ENCODE peak calls at places on chromosomes 12 and 14, in ten cellular contexts. O is EH; S is esophagus squamous epithelium; V is pancreas; D is amniotic stem cell; B is myocyte; T is HT-29; R is stimulated activated CD4-positive, alpha-beta T cell treated with anti-CD3 and anti-CD28 coated beads, Interleukin-2, amount 100 ng/mL, for 48 hours; P is ACHN; Y is Caco-2. Q is an unnamed sample.

GRCh38 chr12:94525951-94526350 is 66.3 kb upstream of the CEP83 start:
- DNase-seq in O (no peak), S (no peak), V (no peak), D (no peak), B (no peak), T (no peak), R (no peak), P (no peak), Y (no peak), Q (no peak)

GRCh38 chr12:46219892-46220655 is 48.8 kb downstream of the SLC38A1 start:
- DNase-seq in O (peak), S (no peak), V (no peak), D (peak), B (peak), T (peak), R (peak), P (peak), Y (no peak), Q (peak)

GRCh38 chr12:82862876-82863649 is 176.4 kb downstream of the TMTC2 start:
- DNase-seq in O (no peak), S (no peak), V (no peak), D (no peak), B (no peak), T (peak), R (no peak), P (no peak), Y (no peak), Q (no peak)

GRCh38 chr12:45598761-45599160 is 130.7 kb upstream of the ARID2 start:
- DNase-seq in O (peak), S (no peak), V (no peak), D (no peak), B (peak), T (no peak), R (no peak), P (no peak), Y (no peak), Q (no peak)

GRCh38 chr12:52522346-52523011 is 2.3 kb upstream of the KRT5 start:
- DNase-seq in O (peak), S (no peak), V (peak), D (no peak), B (peak), T (peak), R (no peak), P (no peak), Y (no peak), Q (no peak)

GRCh38 chr14:70771781-70772212 is 37.5 kb downstream of the MAP3K9 start:
- DNase-seq in O (no peak), S (no peak), V (no peak), D (no peak), B (no peak), T (no peak), R (no peak), P (peak), Y (no peak), Q (no peak)

GRCh38 chr14:23361763-23362162 is 3.2 kb downstream of the EFS start:
- DNase-seq in O (no peak), S (no peak), V (no peak), D (no peak), B (no peak), T (no peak), R (no peak), P (no peak), Y (no peak), Q (no peak)

GRCh38 chr14:49972840-49973239 is 80.0 kb downstream of the ARF6 start:
- DNase-seq in O (peak), S (no peak), V (no peak), D (peak), B (peak), T (peak), R (no peak), P (peak), Y (peak), Q (peak)

GRCh38 chr12:121871501-121871900 is 12.8 kb upstream of the HPD start:
- DNase-seq in O (no peak), S (no peak), V (no peak), D (no peak), B (no peak), T (no peak), R (no peak), P (no peak), Y (no peak), Q (no peak)

GRCh38 chr12:66387067-66387466 is 84.8 kb downstream of the HELB start:
- DNase-seq in O (peak), S (no peak), V (no peak), D (no peak), B (no peak), T (no peak), R (no peak), P (no peak), Y (no peak), Q (no peak)

GRCh38 chr12:57936513-57936883 is 4.9 kb upstream of the ATP23 start:
- DNase-seq in O (no peak), S (no peak), V (no peak), D (no peak), B (no peak), T (no peak), R (no peak), P (no peak), Y (no peak), Q (no peak)

GRCh38 chr12:19574606-19575005 is 135.3 kb downstream of the AEBP2 start:
- DNase-seq in O (peak), S (no peak), V (no peak), D (no peak), B (no peak), T (peak), R (no peak), P (no peak), Y (no peak), Q (no peak)

GRCh38 chr12:131799828-131800593 is 28.2 kb upstream of the MMP17 start:
- DNase-seq in O (no peak), S (no peak), V (no peak), D (no peak), B (no peak), T (no peak), R (no peak), P (no peak), Y (no peak), Q (no peak)

GRCh38 chr14:30283822-30284446 is 275.0 kb upstream of the G2E3 start:
- DNase-seq in O (peak), S (no peak), V (no peak), D (no peak), B (peak), T (peak), R (peak), P (peak), Y (peak), Q (no peak)

GRCh38 chr12:92128612-92129011 is 17.0 kb downstream of the BTG1 start:
- DNase-seq in O (no peak), S (no peak), V (no peak), D (no peak), B (no peak), T (no peak), R (no peak), P (no peak), Y (no peak), Q (no peak)

GRCh38 chr12:91357381-91357780 is 174.8 kb upstream of the DCN start:
- DNase-seq in O (no peak), S (no peak), V (no peak), D (no peak), B (no peak), T (peak), R (no peak), P (no peak), Y (peak), Q (no peak)

GRCh38 chr14:26841920-26842741 is 244.3 kb upstream of the NOVA1 start:
- DNase-seq in O (no peak), S (no peak), V (no peak), D (peak), B (peak), T (peak), R (no peak), P (peak), Y (peak), Q (no peak)

GRCh38 chr14:105169776-105170655 is 1.4 kb upstream of the JAG2 start:
- DNase-seq in O (no peak), S (no peak), V (no peak), D (no peak), B (no peak), T (no peak), R (no peak), P (no peak), Y (peak), Q (no peak)

GRCh38 chr14:31895206-31895605 is 181.9 kb upstream of the ARHGAP5 start:
- DNase-seq in O (peak), S (no peak), V (no peak), D (peak), B (no peak), T (no peak), R (no peak), P (no peak), Y (no peak), Q (no peak)

GRCh38 chr14:82854131-82854530 is 1320.5 kb upstream of the SEL1L start:
- DNase-seq in O (no peak), S (no peak), V (no peak), D (no peak), B (no peak), T (no peak), R (no peak), P (no peak), Y (no peak), Q (no peak)

GRCh38 chr14:74934476-74935339 is 11.6 kb upstream of the RPS6KL1 start:
- DNase-seq in O (no peak), S (no peak), V (peak), D (no peak), B (peak), T (no peak), R (no peak), P (no peak), Y (no peak), Q (no peak)

GRCh38 chr12:11581179-11581755 is 68.2 kb upstream of the ETV6 start:
- DNase-seq in O (peak), S (no peak), V (no peak), D (peak), B (peak), T (peak), R (peak), P (peak), Y (peak), Q (peak)

GRCh38 chr14:49424436-49425331 is 161.5 kb downstream of the RPS29 start:
- DNase-seq in O (no peak), S (no peak), V (no peak), D (no peak), B (no peak), T (no peak), R (no peak), P (no peak), Y (no peak), Q (no peak)

GRCh38 chr14:101962503-101962874 is 1.9 kb upstream of the DYNC1H1 start:
- DNase-seq in O (peak), S (no peak), V (peak), D (peak), B (peak), T (peak), R (no peak), P (peak), Y (no peak), Q (no peak)

GRCh38 chr12:56079729-56080555 is at the start of gene ERBB3:
- DNase-seq in O (peak), S (no peak), V (peak), D (peak), B (peak), T (peak), R (peak), P (peak), Y (peak), Q (peak)

GRCh38 chr12:83156800-83157199 is 470.1 kb downstream of the TMTC2 start:
- DNase-seq in O (no peak), S (no peak), V (no peak), D (no peak), B (no peak), T (no peak), R (no peak), P (no peak), Y (no peak), Q (no peak)

GRCh38 chr14:103057028-103057371 is 349 bp downstream of the CDC42BPB start:
- DNase-seq in O (no peak), S (no peak), V (no peak), D (no peak), B (peak), T (peak), R (no peak), P (no peak), Y (no peak), Q (no peak)

GRCh38 chr14:92144708-92145107 is 22.9 kb downstream of the CPSF2 start:
- DNase-seq in O (peak), S (no peak), V (no peak), D (no peak), B (no peak), T (no peak), R (no peak), P (peak), Y (no peak), Q (no peak)

GRCh38 chr14:24310666-24311604 is at the start of gene LTB4R:
- DNase-seq in O (peak), S (no peak), V (peak), D (no peak), B (no peak), T (peak), R (peak), P (peak), Y (no peak), Q (peak)

GRCh38 chr12:89373772-89374572 is 21.7 kb upstream of the DUSP6 start:
- DNase-seq in O (peak), S (no peak), V (no peak), D (peak), B (peak), T (no peak), R (no peak), P (no peak), Y (no peak), Q (no peak)

GRCh38 chr14:33210304-33210703 is 271.6 kb downstream of the NPAS3 start:
- DNase-seq in O (peak), S (no peak), V (no peak), D (no peak), B (peak), T (no peak), R (no peak), P (peak), Y (peak), Q (no peak)

GRCh38 chr12:45637706-45638105 is 91.8 kb upstream of the ARID2 start:
- DNase-seq in O (peak), S (no peak), V (no peak), D (peak), B (no peak), T (no peak), R (no peak), P (no peak), Y (no peak), Q (no peak)

GRCh38 chr14:54769955-54770863 is 132.4 kb downstream of the GCH1 start:
- DNase-seq in O (no peak), S (no peak), V (no peak), D (no peak), B (peak), T (no peak), R (no peak), P (no peak), Y (no peak), Q (no peak)

GRCh38 chr12:64186789-64187188 is 35.3 kb downstream of the KICS2 start:
- DNase-seq in O (peak), S (no peak), V (no peak), D (no peak), B (no peak), T (no peak), R (no peak), P (no peak), Y (no peak), Q (no peak)

GRCh38 chr14:21077672-21078071 is 7.6 kb downstream of the ARHGEF40 start:
- DNase-seq in O (no peak), S (no peak), V (no peak), D (no peak), B (no peak), T (no peak), R (no peak), P (no peak), Y (no peak), Q (no peak)

GRCh38 chr12:13211859-13212664 is 15.5 kb downstream of the EMP1 start:
- DNase-seq in O (peak), S (no peak), V (no peak), D (peak), B (peak), T (peak), R (peak), P (peak), Y (peak), Q (peak)

GRCh38 chr14:92638904-92639303 is 109.5 kb downstream of the LGMN start:
- DNase-seq in O (no peak), S (no peak), V (no peak), D (no peak), B (no peak), T (no peak), R (no peak), P (no peak), Y (no peak), Q (no peak)

GRCh38 chr12:52860102-52860838 is 11.5 kb upstream of the KRT78 start:
- DNase-seq in O (peak), S (no peak), V (no peak), D (no peak), B (peak), T (peak), R (no peak), P (peak), Y (peak), Q (no peak)

GRCh38 chr14:104100171-104101085 is 14.9 kb downstream of the ASPG start:
- DNase-seq in O (no peak), S (no peak), V (peak), D (no peak), B (no peak), T (no peak), R (no peak), P (no peak), Y (no peak), Q (no peak)